ENCODE peak calls at places on chromosomes 5 and 9, in eight cellular contexts. S is iris pigment epithelial cell, T is NCI-H1930, Y is cardiac muscle cell, Q is T-cell, A is AG08396, W is kidney, R is AG04449. P is an unnamed sample.

GRCh38 chr5:318341-318897 is 3.1 kb upstream of the AHRR start:
- DNase-seq in S (peak; percentile 18), T (peak; percentile 35), Y (no peak), Q (no peak), A (peak; percentile 72), W (no peak), R (no peak), P (no peak)

GRCh38 chr5:141846031-141846430 is 32.2 kb downstream of the PCDH1 start:
- DNase-seq in S (peak; percentile 56), T (no peak), Y (peak; percentile 29), Q (no peak), A (peak; percentile 59), W (peak; percentile 74), R (no peak), P (peak; percentile 81)

GRCh38 chr9:120935383-120935857 is 8.8 kb upstream of the TRAF1 start:
- DNase-seq in S (peak; percentile 92), T (no peak), Y (peak; percentile 85), Q (no peak), A (peak; percentile 83), W (peak; percentile 97), R (peak; percentile 71), P (peak; percentile 29)

GRCh38 chr9:133581553-133582343 is 27.4 kb downstream of the FAM163B start:
- DNase-seq in S (peak; percentile 24), T (no peak), Y (no peak), Q (no peak), A (peak; percentile 55), W (no peak), R (no peak), P (peak; percentile 76)

GRCh38 chr9:80294955-80295354 is 723.2 kb downstream of the TLE4 start:
- DNase-seq in S (no peak), T (no peak), Y (no peak), Q (no peak), A (no peak), W (no peak), R (no peak), P (no peak)

GRCh38 chr5:150281987-150282386 is 7.6 kb downstream of the CAMK2A start:
- DNase-seq in S (no peak), T (no peak), Y (no peak), Q (no peak), A (no peak), W (peak; percentile 4), R (no peak), P (no peak)

GRCh38 chr5:113612060-113612496 is 98.6 kb downstream of the YTHDC2 start:
- DNase-seq in S (peak; percentile 31), T (peak; percentile 14), Y (peak; percentile 41), Q (no peak), A (peak; percentile 65), W (no peak), R (no peak), P (no peak)

GRCh38 chr5:132776077-132776931 is 735 bp downstream of the SEPTIN8 start:
- DNase-seq in S (peak; percentile 21), T (no peak), Y (peak; percentile 35), Q (no peak), A (peak; percentile 60), W (peak; percentile 81), R (no peak), P (peak; percentile 84)

GRCh38 chr9:127091526-127091925 is 30.9 kb downstream of the ANGPTL2 start:
- DNase-seq in S (no peak), T (no peak), Y (no peak), Q (no peak), A (no peak), W (no peak), R (no peak), P (peak; percentile 38)

GRCh38 chr5:3684118-3684517 is 88.5 kb downstream of the IRX1 start:
- DNase-seq in S (no peak), T (no peak), Y (no peak), Q (no peak), A (no peak), W (no peak), R (no peak), P (no peak)

GRCh38 chr9:2741441-2742158 is 24.3 kb downstream of the KCNV2 start:
- DNase-seq in S (peak; percentile 24), T (no peak), Y (no peak), Q (no peak), A (no peak), W (no peak), R (no peak), P (no peak)

GRCh38 chr9:130636648-130637020 is 27.8 kb upstream of the PRDM12 start:
- DNase-seq in S (no peak), T (no peak), Y (no peak), Q (no peak), A (no peak), W (no peak), R (no peak), P (peak; percentile 44)

GRCh38 chr9:89597711-89598707 is 6.8 kb upstream of the GADD45G start:
- DNase-seq in S (peak; percentile 57), T (peak; percentile 34), Y (peak; percentile 74), Q (peak; percentile 27), A (peak; percentile 59), W (no peak), R (no peak), P (peak; percentile 77)

P was measured in islet precursor cell.